ENCODE peak calls at places on chromosomes 13 and 19, in six cellular contexts. U is CD4-positive, CD25-positive, alpha-beta regulatory T cell; R is PC-9; N is tibial artery; P is GM23248; L is aorta. H is an unnamed sample.

GRCh38 chr13:29859971-29860370 is 9.6 kb upstream of the UBL3 start:
- DNase-seq in U (no peak), R (no peak), N (no peak), P (peak; percentile 96), L (no peak), H (no peak)

GRCh38 chr19:33235269-33235995 is 9.8 kb upstream of the SLC7A10 start:
- DNase-seq in U (peak; percentile 64), R (peak; percentile 61), N (peak; percentile 83), P (peak; percentile 77), L (peak; percentile 83), H (peak; percentile 93)

GRCh38 chr19:2255982-2256685 is at the start of gene JSRP1:
- DNase-seq in U (no peak), R (no peak), N (no peak), P (no peak), L (no peak), H (no peak)

GRCh38 chr13:34943675-34944634 is 1.9 kb downstream of the NBEA start:
- DNase-seq in U (no peak), R (no peak), N (no peak), P (no peak), L (no peak), H (no peak)

GRCh38 chr13:23554000-23554399 is 16.2 kb upstream of the TNFRSF19 start:
- DNase-seq in U (no peak), R (no peak), N (no peak), P (peak; percentile 75), L (no peak), H (no peak)

GRCh38 chr19:14405380-14405757 is 13.8 kb downstream of the DDX39A start:
- DNase-seq in U (no peak), R (no peak), N (no peak), P (no peak), L (no peak), H (no peak)

GRCh38 chr19:7637374-7638256 is 705 bp downstream of the STXBP2 start:
- DNase-seq in U (no peak), R (no peak), N (no peak), P (no peak), L (peak; percentile 73), H (peak; percentile 84)

GRCh38 chr13:39612023-39612637 is 9.1 kb upstream of the LHFPL6 start:
- DNase-seq in U (peak; percentile 38), R (peak; percentile 48), N (peak; percentile 85), P (peak; percentile 74), L (peak; percentile 63), H (peak; percentile 59)

GRCh38 chr13:102948006-102948405 is 102.2 kb downstream of the ERCC5 start:
- DNase-seq in U (no peak), R (no peak), N (no peak), P (no peak), L (no peak), H (peak; percentile 52)

GRCh38 chr13:86572115-86572514 is 772.9 kb upstream of the SLITRK6 start:
- DNase-seq in U (no peak), R (no peak), N (no peak), P (peak; percentile 37), L (no peak), H (no peak)

GRCh38 chr13:45367358-45367757 is 26.4 kb upstream of the TPT1 start:
- DNase-seq in U (peak; percentile 87), R (peak; percentile 95), N (peak; percentile 59), P (peak; percentile 94), L (peak; percentile 81), H (peak; percentile 70)

GRCh38 chr13:81577601-81578000 is 1236.7 kb upstream of the SPRY2 start:
- DNase-seq in U (no peak), R (no peak), N (no peak), P (no peak), L (no peak), H (no peak)

GRCh38 chr13:29457299-29457698 is 138.2 kb downstream of the SLC7A1 start:
- DNase-seq in U (no peak), R (no peak), N (no peak), P (peak; percentile 88), L (no peak), H (no peak)

DNA sequence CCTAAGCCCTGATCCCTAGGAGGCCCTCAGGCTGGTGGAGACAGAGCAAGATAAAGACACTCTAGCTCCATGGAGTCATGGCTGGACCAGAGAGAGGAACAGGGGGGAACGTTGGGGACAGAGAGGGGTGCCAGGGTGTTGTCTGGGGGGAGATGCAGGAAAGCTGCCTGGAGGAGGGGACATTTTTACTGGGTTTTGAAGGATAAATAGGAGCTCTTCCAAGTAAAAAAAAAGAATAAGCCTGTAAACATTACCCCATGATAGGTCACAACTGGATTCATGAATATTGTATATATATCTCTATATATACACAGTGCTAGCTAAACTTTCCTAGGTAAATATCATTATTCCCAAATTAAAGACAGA is 714 bp downstream of the HSH2D start:
- DNase-seq in U (no peak), R (no peak), N (no peak), P (no peak), L (no peak), H (no peak)
- H3K4me1 ChIP-seq in U (peaks cover 42% of the 10 kb centered on the region), R (peaks cover 30% of the 10 kb centered on the region), N (no peaks in the 10 kb centered on the region), P (no peaks in the 10 kb centered on the region), L (no peaks in the 10 kb centered on the region), H (no peaks in the 10 kb centered on the region)

DNA sequence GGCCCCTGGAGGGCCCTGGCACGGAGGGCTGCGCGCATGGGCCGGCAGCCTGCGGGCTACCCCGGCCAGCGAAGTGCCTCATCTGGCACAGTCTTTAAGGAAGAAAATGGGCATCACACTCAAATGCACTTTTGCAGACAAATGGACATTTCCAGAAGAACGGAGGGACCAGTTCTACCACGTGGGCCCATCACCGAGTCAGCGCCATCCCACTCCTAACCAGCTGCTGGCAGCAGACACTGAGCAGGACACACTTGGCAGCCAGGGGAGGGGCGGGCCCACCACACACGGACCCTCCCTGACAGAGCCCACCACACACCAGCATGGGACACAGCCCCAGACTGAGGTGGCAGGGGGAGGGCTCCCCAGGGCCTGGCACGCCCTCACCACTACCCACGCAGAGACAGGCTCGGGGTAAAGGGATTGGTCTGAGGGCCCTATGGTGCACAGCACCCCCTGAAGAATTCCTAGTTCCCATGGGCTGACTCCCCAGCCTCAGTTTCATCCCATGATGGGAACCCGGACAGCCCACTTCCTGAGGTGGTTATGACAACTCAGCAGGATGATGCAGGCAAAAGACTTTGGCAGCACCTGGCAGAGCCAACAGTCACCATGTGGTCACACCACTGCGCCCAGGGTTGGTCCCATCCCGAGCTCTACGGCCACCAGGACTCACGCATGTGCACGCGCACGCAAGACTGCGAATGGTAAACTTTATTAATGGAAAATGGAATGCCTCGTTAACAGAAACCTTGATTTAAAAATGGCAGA is 18.7 kb upstream of the TINCR start:
- DNase-seq in U (no peak), R (no peak), N (no peak), P (peak; percentile 28), L (no peak), H (no peak)
- H3K4me3 ChIP-seq in U (no peak overlapping the region), R (no peak overlapping the region), N (no peak overlapping the region), P (no peak overlapping the region), L (no peak overlapping the region), H (no peak overlapping the region)

GRCh38 chr19:16339361-16339725 is 14.7 kb downstream of the KLF2 start:
- DNase-seq in U (no peak), R (no peak), N (no peak), P (no peak), L (no peak), H (no peak)
- H3K27ac ChIP-seq in U (peak overlapping the region; percentile 70), R (peak overlapping the region; percentile 80), N (peak overlapping the region; percentile 71), P (peak overlapping the region; percentile 74), L (no peak overlapping the region), H (peak overlapping the region; percentile 18)

GRCh38 chr19:39816287-39817048 is 17.5 kb downstream of the DYRK1B start:
- DNase-seq in U (no peak), R (no peak), N (no peak), P (no peak), L (no peak), H (no peak)
- H3K4me1 ChIP-seq in U (no peaks in the 10 kb centered on the region), R (no peaks in the 10 kb centered on the region), N (no peaks in the 10 kb centered on the region), P (no peaks in the 10 kb centered on the region), L (no peaks in the 10 kb centered on the region), H (peaks cover 2% of the 10 kb centered on the region)

DNA sequence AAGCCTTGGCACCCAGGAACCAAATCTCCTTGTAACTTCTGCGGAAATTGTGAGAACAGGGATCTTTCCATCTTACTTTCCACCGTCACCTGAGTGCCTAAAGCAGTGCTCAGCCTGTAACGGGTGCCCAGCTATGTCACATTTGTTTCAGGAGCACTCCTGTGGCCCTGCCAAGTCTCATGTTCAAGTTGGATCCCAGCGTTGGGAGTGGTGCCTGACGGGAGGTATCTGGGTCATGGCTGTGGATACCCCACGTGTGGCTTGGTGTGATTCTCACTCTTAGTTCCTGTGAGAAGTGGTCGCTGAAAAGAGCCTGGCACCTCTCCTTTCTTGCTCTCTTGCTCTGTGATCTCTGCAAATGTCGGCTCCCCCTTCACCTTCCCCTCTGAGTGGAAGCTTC is 114.9 kb downstream of the UQCRFS1 start:
- DNase-seq in U (no peak), R (no peak), N (peak; percentile 44), P (no peak), L (no peak), H (no peak)
- H3K4me3 ChIP-seq in U (no peak overlapping the region), R (no peak overlapping the region), N (no peak overlapping the region), P (peak overlapping the region; percentile 10), L (no peak overlapping the region), H (no peak overlapping the region)

GRCh38 chr13:20980899-20981298 is 78.4 kb upstream of the XPO4 start:
- DNase-seq in U (no peak), R (no peak), N (no peak), P (no peak), L (no peak), H (no peak)
- H3K27ac ChIP-seq in U (no peak overlapping the region), R (no peak overlapping the region), N (no peak overlapping the region), P (no peak overlapping the region), L (no peak overlapping the region), H (no peak overlapping the region)

GRCh38 chr13:67966065-67966464 is 735.9 kb upstream of the PCDH9 start:
- DNase-seq in U (no peak), R (no peak), N (no peak), P (no peak), L (no peak), H (no peak)
- H3K4me1 ChIP-seq in U (no peaks in the 10 kb centered on the region), R (no peaks in the 10 kb centered on the region), N (no peaks in the 10 kb centered on the region), P (no peaks in the 10 kb centered on the region), L (no peaks in the 10 kb centered on the region), H (no peaks in the 10 kb centered on the region)

DNA sequence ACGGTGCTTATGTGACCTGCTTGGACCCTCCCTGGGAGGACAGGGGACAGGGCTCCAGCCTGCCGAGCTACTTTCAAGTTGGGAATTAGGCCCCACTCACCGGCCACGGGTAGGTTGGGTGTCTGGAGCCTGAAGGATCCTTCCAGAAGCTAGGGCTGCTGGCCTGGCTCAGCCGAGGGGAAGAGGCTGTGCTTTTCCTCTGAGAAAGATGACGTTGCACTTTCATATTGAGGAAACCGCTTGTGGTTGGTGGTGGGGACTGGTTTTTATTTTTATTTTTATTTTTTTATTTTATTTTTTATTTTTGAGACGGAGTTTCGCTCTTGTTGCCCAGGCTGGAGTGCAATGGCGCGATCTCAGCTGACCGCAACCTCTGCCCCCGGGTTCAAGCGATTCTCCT is at the start of gene TMEM150B:
- DNase-seq in U (no peak), R (no peak), N (no peak), P (no peak), L (no peak), H (no peak)
- H3K4me3 ChIP-seq in U (no peak within 1 kb of the TSS), R (no peak within 1 kb of the TSS), N (no peak within 1 kb of the TSS), P (no peak within 1 kb of the TSS), L (no peak within 1 kb of the TSS), H (no peak within 1 kb of the TSS)

DNA sequence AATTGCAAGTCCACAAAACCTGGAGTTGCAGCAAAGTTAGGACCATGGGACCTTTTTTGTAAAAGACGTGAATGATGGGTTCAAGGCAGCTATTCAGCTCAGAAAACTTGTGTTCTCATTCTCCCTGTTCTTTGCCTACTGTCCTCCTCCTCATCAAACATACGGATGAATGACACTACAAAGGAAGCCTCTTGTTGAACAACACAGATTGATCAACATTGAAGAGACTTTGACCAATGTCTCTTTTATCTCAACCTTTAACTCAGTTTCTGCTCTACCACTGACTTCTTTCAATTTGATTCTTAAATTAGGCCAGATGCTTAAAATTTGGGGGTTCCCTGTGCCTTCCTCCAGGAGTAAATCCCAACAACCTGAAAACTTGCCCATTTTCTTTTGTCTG is 27.9 kb upstream of the KLF12 start:
- DNase-seq in U (no peak), R (no peak), N (no peak), P (no peak), L (no peak), H (no peak)
- H3K27ac ChIP-seq in U (no peak overlapping the region), R (no peak overlapping the region), N (no peak overlapping the region), P (no peak overlapping the region), L (no peak overlapping the region), H (no peak overlapping the region)

H was measured in right cardiac atrium.